ENCODE peak calls at places on chromosomes 16 and 17, in nine cellular contexts. M, J, A, G, X, E, B, W and V are unnamed samples.
A peak's percentile ranks its signal among the peaks of the same experiment; 100 is the strongest.

GRCh38 chr16:50276801-50277560 is 10.6 kb downstream of the ADCY7 start:
- DNase-seq in G (no peak), W (no peak), J (no peak), E (no peak), X (no peak), B (no peak), A (no peak), M (no peak), V (no peak)

GRCh38 chr17:44203731-44204452 is 4.2 kb upstream of the ATXN7L3 start:
- DNase-seq in B (no peak), W (peak; percentile 31), G (no peak), X (peak; percentile 64), E (no peak), J (no peak), M (no peak), A (no peak), V (peak; percentile 46)

GRCh38 chr17:9986754-9987382 is 81.8 kb upstream of the RCVRN start:
- DNase-seq in G (no peak), X (no peak), M (no peak), A (no peak), W (no peak), B (no peak), E (no peak), J (no peak), V (no peak)

GRCh38 chr17:8588877-8589276 is 41.6 kb downstream of the MYH10 start:
- DNase-seq in A (no peak), W (no peak), G (no peak), J (no peak), B (no peak), M (no peak), E (no peak), X (no peak), V (no peak)

GRCh38 chr16:4972938-4973587 is 14.9 kb downstream of the SEC14L5 start:
- DNase-seq in E (no peak), B (no peak), G (no peak), J (no peak), A (no peak), M (no peak), W (no peak), X (no peak), V (no peak)

GRCh38 chr16:20291807-20292206 is 35.5 kb downstream of the GP2 start:
- DNase-seq in G (no peak), E (no peak), M (no peak), J (no peak), W (no peak), X (no peak), B (no peak), A (no peak), V (no peak)

GRCh38 chr16:2155091-2156024 is at the start of gene TRAF7:
- DNase-seq in G (peak; percentile 100), A (peak; percentile 100), B (peak; percentile 100), X (peak; percentile 99), M (peak; percentile 99), J (peak; percentile 100), W (peak; percentile 100), E (peak; percentile 97), V (peak; percentile 98)

GRCh38 chr17:64533784-64534183 is 27.0 kb downstream of the CEP95 start:
- DNase-seq in G (no peak), X (no peak), E (no peak), A (no peak), B (no peak), M (no peak), J (no peak), W (no peak), V (no peak)

GRCh38 chr16:88785106-88785924 is at the start of gene PIEZO1:
- DNase-seq in B (peak; percentile 61), E (peak; percentile 85), J (peak; percentile 76), X (peak; percentile 62), W (peak; percentile 52), G (peak; percentile 65), A (no peak), M (peak; percentile 72), V (peak; percentile 79)

GRCh38 chr16:88784856-88785105 is 239 bp downstream of the PIEZO1 start:
- DNase-seq in X (no peak), J (no peak), E (no peak), G (no peak), W (no peak), M (no peak), B (no peak), A (no peak), V (no peak)

GRCh38 chr16:88784074-88784855 is 755 bp downstream of the PIEZO1 start:
- DNase-seq in J (peak; percentile 85), E (peak; percentile 79), X (peak; percentile 83), A (no peak), M (peak; percentile 79), W (peak; percentile 72), G (peak; percentile 62), B (peak; percentile 71), V (peak; percentile 76)

GRCh38 chr16:88782454-88783390 is 2.3 kb downstream of the PIEZO1 start:
- DNase-seq in E (no peak), J (peak; percentile 67), G (no peak), M (no peak), A (no peak), X (no peak), B (no peak), W (peak; percentile 84), V (no peak)

GRCh38 chr16:88783391-88784073 is 1.5 kb downstream of the PIEZO1 start:
- DNase-seq in E (no peak), M (no peak), A (no peak), B (peak; percentile 65), J (peak; percentile 66), W (peak; percentile 33), G (no peak), X (no peak), V (no peak)
- TF ChIP-seq POLR2A in E (no peak), M (no peak), A (no peak), B (no peak), J (no peak), W (no peak), G (no peak), X (no peak), V (no peak)

DNA sequence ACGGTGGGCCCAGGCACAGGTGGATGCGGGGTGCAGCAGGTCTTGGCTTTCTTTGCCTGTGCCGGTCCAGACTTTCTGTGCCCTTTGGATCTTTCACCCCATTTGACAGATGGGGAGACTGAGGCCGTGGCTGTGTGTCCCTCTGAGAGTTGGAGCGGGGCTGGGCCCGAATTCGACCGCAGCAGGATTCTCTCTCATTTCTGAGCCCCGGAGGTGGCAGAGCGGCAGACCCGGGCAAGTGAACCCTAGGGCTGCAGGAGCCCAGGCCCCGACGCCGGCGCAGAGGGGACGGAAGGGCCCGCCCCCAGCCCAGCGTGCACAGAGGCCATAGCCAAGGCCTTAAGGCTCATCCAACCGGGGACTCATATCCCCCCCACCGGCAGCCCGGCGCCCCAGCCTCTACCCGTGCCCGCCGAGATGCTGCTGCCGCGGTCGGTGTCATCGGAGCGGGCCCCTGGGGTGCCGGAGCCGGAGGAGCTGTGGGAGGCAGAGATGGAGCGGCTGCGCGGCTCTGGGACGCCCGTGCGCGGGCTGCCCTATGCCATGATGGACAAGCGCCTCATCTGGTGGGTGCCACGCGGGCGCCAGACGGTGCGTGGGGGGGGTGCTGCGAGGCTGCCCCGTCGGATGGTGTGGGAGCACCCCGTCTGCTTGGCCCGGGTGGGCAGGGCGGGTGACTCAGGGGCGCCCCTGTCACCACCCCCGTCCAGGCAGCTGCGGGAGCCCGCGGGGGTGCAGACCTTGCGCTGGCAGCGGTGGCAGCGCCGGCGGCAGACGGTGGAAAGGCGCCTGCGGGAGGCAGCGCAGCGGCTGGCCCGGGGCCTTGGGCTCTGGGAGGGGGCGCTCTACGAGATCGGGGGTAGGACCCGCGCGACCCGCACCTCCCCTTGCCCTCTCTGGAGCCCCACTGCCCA is 858 bp downstream of the TMC8 start:
- DNase-seq in X (no peak), B (no peak), J (no peak), M (no peak), A (no peak), E (no peak), W (no peak), G (no peak), V (no peak)
- TF ChIP-seq CTCF in X (no peak), B (no peak), J (no peak), M (no peak), A (no peak), E (no peak), W (no peak), G (no peak), V (no peak)

GRCh38 chr17:21164226-21165019 is 37.7 kb downstream of the DHRS7B start:
- DNase-seq in M (no peak), A (no peak), J (no peak), B (no peak), X (no peak), G (no peak), W (no peak), E (no peak), V (no peak)

GRCh38 chr17:21162394-21162775 is 35.6 kb downstream of the DHRS7B start:
- DNase-seq in B (no peak), W (no peak), E (no peak), G (no peak), M (no peak), A (no peak), X (no peak), J (no peak), V (no peak)

GRCh38 chr17:21160401-21160800 is 33.6 kb downstream of the DHRS7B start:
- DNase-seq in B (no peak), X (no peak), A (no peak), E (no peak), M (no peak), W (no peak), G (no peak), J (no peak), V (no peak)

GRCh38 chr17:21163101-21163500 is 36.3 kb downstream of the DHRS7B start:
- DNase-seq in J (no peak), X (no peak), A (no peak), E (no peak), G (no peak), M (no peak), B (no peak), W (no peak), V (no peak)

DNA sequence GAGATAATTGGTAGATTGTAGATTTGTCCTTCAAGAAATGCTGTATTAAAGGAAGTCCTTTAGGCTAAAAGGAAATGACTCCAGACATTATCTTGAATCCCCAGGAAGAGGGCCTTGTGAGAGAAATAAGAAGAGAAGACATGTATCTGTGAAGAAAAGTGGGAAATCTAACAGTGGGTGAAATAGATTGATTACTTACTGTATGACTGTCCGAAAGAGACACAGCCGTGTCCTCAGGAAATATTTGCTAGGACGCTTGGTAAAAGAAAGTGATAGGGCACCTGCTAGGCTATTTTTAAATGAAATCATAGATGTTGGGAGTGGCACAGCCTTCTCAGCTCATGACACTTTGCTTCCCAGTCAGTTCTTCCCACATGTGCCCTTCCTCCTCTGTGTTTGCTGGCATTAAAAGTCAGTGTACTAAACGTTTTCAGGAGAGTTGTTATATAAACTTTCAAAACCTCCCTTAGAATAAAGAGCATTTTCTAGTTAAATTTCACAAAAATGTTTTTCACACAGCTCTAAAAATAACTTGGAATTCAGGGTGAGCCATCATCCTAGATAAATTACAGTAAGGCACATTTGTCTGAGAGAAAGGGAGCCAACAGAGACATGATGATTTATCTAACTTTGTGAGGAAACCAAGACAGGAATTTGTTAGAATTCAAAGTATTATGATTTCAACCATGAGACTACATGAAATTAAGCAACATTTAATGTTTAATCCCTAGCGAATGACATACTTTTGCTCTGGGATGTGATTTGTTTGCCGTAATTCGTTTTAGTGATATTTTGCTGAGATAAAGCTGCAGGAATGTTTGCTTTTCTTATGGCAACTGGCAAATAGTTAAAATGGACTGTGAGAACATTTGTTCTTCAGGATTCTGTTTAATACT is 35.0 kb downstream of the DHRS7B start:
- DNase-seq in X (no peak), G (no peak), J (no peak), M (no peak), E (no peak), A (no peak), B (no peak), W (peak; percentile 69), V (no peak)
- TF ChIP-seq POLR2A in X (no peak), G (no peak), J (no peak), M (no peak), E (no peak), A (no peak), B (no peak), W (no peak), V (no peak)

GRCh38 chr17:35242158-35242804 is 591 bp upstream of the SLFN5 start:
- DNase-seq in J (peak; percentile 61), A (peak; percentile 55), G (peak; percentile 58), X (peak; percentile 94), B (peak; percentile 83), M (peak; percentile 34), E (peak; percentile 59), W (peak; percentile 32), V (peak; percentile 88)
- TF ChIP-seq CTCF in J (no peak), A (no peak), G (no peak), X (no peak), B (peak; percentile 34), M (peak; percentile 34), E (no peak), W (no peak), V (peak; percentile 53)